ENCODE peak calls at places on chromosome 7, in eight cellular contexts. J is body of pancreas, O is lower lobe of right lung, Y is pancreas, B is OCI-LY7, R is astrocyte, T is uterus, I is cardiac muscle cell. W is an unnamed sample.
A peak's percentile ranks its signal among the peaks of the same experiment; 100 is the strongest.

GRCh38 chr7:149125189-149125863 is 798 bp downstream of the ZNF425 start:
- DNase-seq in O (no peak), T (no peak), Y (no peak), B (peak; percentile 29), R (no peak), I (no peak), J (no peak), W (no peak)

GRCh38 chr7:75869776-75870379 is 9.0 kb upstream of the RHBDD2 start:
- DNase-seq in B (no peak), R (peak; percentile 79), J (no peak), O (no peak), I (no peak), T (no peak), Y (no peak), W (no peak)

GRCh38 chr7:925601-926000 is 28.9 kb downstream of the ADAP1 start:
- DNase-seq in J (peak; percentile 18), T (no peak), R (no peak), I (no peak), Y (no peak), B (no peak), O (peak; percentile 66), W (peak; percentile 90)

GRCh38 chr7:98286093-98286525 is 4.6 kb downstream of the BRI3 start:
- DNase-seq in O (peak; percentile 80), R (peak; percentile 39), T (peak; percentile 70), I (peak; percentile 46), B (no peak), J (peak; percentile 73), Y (peak; percentile 56), W (peak; percentile 70)

GRCh38 chr7:100435401-100436304 is 644 bp downstream of the PPP1R35 start:
- DNase-seq in T (no peak), Y (peak; percentile 53), R (no peak), J (peak; percentile 59), O (peak; percentile 69), I (peak; percentile 39), B (peak; percentile 78), W (peak; percentile 79)

GRCh38 chr7:156378806-156379205 is 261.8 kb upstream of the RNF32 start:
- DNase-seq in Y (no peak), T (no peak), B (no peak), O (no peak), R (no peak), J (no peak), I (no peak), W (no peak)

GRCh38 chr7:38632411-38632810 is 1.2 kb upstream of the AMPH start:
- DNase-seq in R (no peak), J (no peak), Y (no peak), B (no peak), O (no peak), T (no peak), I (no peak), W (no peak)

GRCh38 chr7:34162676-34163075 is 257.3 kb downstream of the BMPER start:
- DNase-seq in O (no peak), Y (no peak), I (no peak), J (no peak), T (no peak), B (no peak), R (no peak), W (no peak)

GRCh38 chr7:155213385-155213784 is 84.3 kb upstream of the INSIG1 start:
- DNase-seq in O (no peak), B (no peak), Y (no peak), R (peak; percentile 29), J (no peak), T (no peak), I (no peak), W (no peak)

GRCh38 chr7:121329460-121330052 is 756 bp downstream of the WNT16 start:
- DNase-seq in J (peak; percentile 25), I (no peak), R (no peak), Y (no peak), O (peak; percentile 40), T (no peak), B (no peak), W (peak; percentile 60)

GRCh38 chr7:135333196-135333595 is 99.6 kb downstream of the STRA8 start:
- DNase-seq in R (no peak), Y (no peak), T (no peak), O (no peak), J (no peak), I (no peak), B (no peak), W (no peak)

GRCh38 chr7:115679976-115680375 is 350.6 kb downstream of the TFEC start:
- DNase-seq in I (peak; percentile 73), Y (peak; percentile 16), B (peak; percentile 5), O (no peak), R (peak; percentile 25), T (peak; percentile 13), J (peak; percentile 37), W (peak; percentile 49)

GRCh38 chr7:74002474-74003017 is 25.4 kb upstream of the ELN start:
- DNase-seq in I (peak; percentile 68), R (peak; percentile 81), T (peak; percentile 58), O (peak; percentile 73), Y (no peak), J (no peak), B (no peak), W (no peak)

GRCh38 chr7:30159698-30160143 is 24.9 kb downstream of the MTURN start:
- DNase-seq in O (peak; percentile 80), B (peak; percentile 55), R (peak; percentile 30), I (peak; percentile 30), T (no peak), Y (no peak), J (peak; percentile 22), W (peak; percentile 53)

GRCh38 chr7:96998333-96998732 is 7.0 kb upstream of the DLX6 start:
- DNase-seq in Y (no peak), R (no peak), J (no peak), O (no peak), T (no peak), I (no peak), B (no peak), W (no peak)

GRCh38 chr7:105718511-105718925 is 137.2 kb upstream of the EFCAB10 start:
- DNase-seq in T (no peak), Y (peak; percentile 53), I (no peak), R (no peak), J (peak; percentile 59), B (no peak), O (no peak), W (no peak)

GRCh38 chr7:30921540-30921930 is 9.9 kb downstream of the AQP1 start:
- DNase-seq in R (no peak), T (no peak), I (no peak), B (no peak), O (no peak), J (peak; percentile 11), Y (no peak), W (no peak)

GRCh38 chr7:74235525-74236269 is 18.5 kb downstream of the RFC2 start:
- DNase-seq in J (no peak), B (no peak), Y (no peak), O (no peak), I (no peak), T (no peak), R (no peak), W (no peak)

GRCh38 chr7:38398725-38399321 is 125.4 kb upstream of the TARP start:
- DNase-seq in I (peak; percentile 66), O (peak; percentile 73), J (peak; percentile 57), B (peak; percentile 61), T (peak; percentile 36), Y (peak; percentile 7), R (peak; percentile 20), W (peak; percentile 47)

GRCh38 chr7:42070068-42070467 is 166.9 kb downstream of the GLI3 start:
- DNase-seq in O (no peak), T (no peak), Y (no peak), I (peak; percentile 64), J (no peak), B (no peak), R (peak; percentile 51), W (no peak)

DNA sequence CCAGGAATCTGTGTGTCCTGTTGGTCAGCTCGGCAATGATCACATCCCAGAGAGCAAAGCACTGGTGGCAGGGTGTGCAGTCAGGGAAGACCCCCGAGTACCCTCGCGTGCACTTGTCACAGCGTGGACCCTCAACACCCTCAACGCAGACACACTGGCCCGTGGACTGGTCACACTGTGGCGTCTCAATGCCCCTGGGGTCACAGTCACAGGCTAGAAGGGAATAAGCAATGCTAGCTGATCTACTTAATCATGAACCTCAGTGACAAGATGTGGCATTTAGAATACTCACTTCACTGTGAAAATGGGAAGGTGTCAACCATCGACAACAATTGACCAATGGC is 49.1 kb downstream of the DLD start:
- DNase-seq in Y (no peak), O (no peak), J (no peak), T (no peak), B (no peak), R (no peak), I (no peak), W (no peak)
- H3K4me1 ChIP-seq in Y (no peaks in the 10 kb centered on the region), O (peaks cover 23% of the 10 kb centered on the region), J (no peaks in the 10 kb centered on the region), T (peaks cover 6% of the 10 kb centered on the region), B (no peaks in the 10 kb centered on the region), R (peaks cover 42% of the 10 kb centered on the region), I (no peaks in the 10 kb centered on the region), W (no peaks in the 10 kb centered on the region)

GRCh38 chr7:79497728-79498127 is 44.3 kb upstream of the MAGI2 start:
- DNase-seq in I (no peak), R (no peak), O (no peak), B (no peak), J (no peak), Y (no peak), T (no peak), W (no peak)
- H3K4me3 ChIP-seq in I (no peak overlapping the region), R (no peak overlapping the region), O (no peak overlapping the region), B (no peak overlapping the region), J (no peak overlapping the region), Y (no peak overlapping the region), T (no peak overlapping the region), W (no peak overlapping the region)

GRCh38 chr7:32071466-32072091 is 1.4 kb upstream of the PDE1C start:
- DNase-seq in O (no peak), Y (no peak), I (no peak), B (no peak), R (no peak), J (no peak), T (no peak), W (no peak)
- TF ChIP-seq CTCF in O (no peak), Y (no peak), I (no peak), B (no peak), R (no peak), J (no peak), T (no peak), W (no peak)

GRCh38 chr7:81983421-81983820 is 213.6 kb upstream of the HGF start:
- DNase-seq in I (no peak), J (no peak), T (no peak), O (no peak), R (no peak), B (no peak), Y (no peak), W (no peak)

GRCh38 chr7:81990395-81990794 is 220.5 kb upstream of the HGF start:
- DNase-seq in R (peak; percentile 29), Y (no peak), T (no peak), O (no peak), J (no peak), I (peak; percentile 46), B (no peak), W (no peak)

DNA sequence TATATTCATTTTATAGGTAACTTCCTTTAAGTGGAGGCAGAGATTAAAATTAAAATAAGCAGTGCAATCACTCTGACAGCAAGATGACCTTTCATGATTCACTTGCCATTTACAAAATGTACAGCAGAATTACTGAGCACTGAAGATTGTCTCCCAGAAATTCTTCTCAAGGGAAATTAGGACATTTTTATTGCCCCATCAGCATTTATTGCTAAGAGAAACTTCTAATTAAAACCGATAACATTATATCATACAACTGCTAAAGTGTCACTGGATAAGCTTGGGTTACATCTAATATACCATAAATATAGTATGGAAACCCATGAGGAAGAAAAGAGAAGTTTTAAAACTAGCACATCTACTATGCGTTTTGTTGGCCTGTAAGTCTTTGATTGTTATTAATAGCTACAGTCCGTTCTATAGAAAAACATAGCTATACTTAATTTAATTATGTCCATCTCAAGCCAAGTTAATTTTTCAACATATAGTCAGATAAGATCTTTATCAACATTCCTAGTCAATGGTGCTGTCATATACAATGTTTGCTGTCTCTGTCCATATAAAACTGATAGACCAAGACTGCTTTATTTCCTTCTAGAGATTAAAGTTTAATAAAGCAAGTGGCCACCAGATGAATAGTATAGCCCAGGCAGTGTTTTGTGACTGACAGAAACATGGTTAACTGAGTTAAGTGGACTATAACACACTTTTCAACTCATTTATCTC is 217.1 kb upstream of the HGF start:
- DNase-seq in O (no peak), B (no peak), J (no peak), Y (no peak), I (no peak), R (no peak), T (no peak), W (no peak)
- H3K4me1 ChIP-seq in O (no peaks in the 10 kb centered on the region), B (no peaks in the 10 kb centered on the region), J (no peaks in the 10 kb centered on the region), Y (no peaks in the 10 kb centered on the region), I (no peaks in the 10 kb centered on the region), R (no peaks in the 10 kb centered on the region), T (no peaks in the 10 kb centered on the region), W (no peaks in the 10 kb centered on the region)

W was measured in mucosa of descending colon.